ENCODE peak calls at places on chromosomes 6 and 20, in seven cellular contexts. W is transverse colon, N is fibroblast of lung, M is ascending aorta, K is heart left ventricle, S is DND-41, C is MM.1S. G is an unnamed sample.

GRCh38 chr6:54282186-54282585 is 26.1 kb upstream of the TINAG start:
- DNase-seq in M (no peak), K (no peak), W (no peak), N (peak; percentile 88), C (no peak), S (no peak), G (no peak)

GRCh38 chr6:44512868-44513641 is 125.5 kb downstream of the CDC5L start:
- DNase-seq in S (no peak), K (no peak), W (no peak), N (peak; percentile 64), M (no peak), C (no peak), G (no peak)

GRCh38 chr6:28486988-28487742 is 28.4 kb downstream of the GPX6 start:
- DNase-seq in C (no peak), N (no peak), M (no peak), S (no peak), W (no peak), K (no peak), G (no peak)

GRCh38 chr20:12012241-12013222 is 94.8 kb downstream of the BTBD3 start:
- DNase-seq in N (peak; percentile 34), K (peak; percentile 11), S (peak; percentile 61), W (peak; percentile 35), C (peak; percentile 81), M (no peak), G (no peak)

GRCh38 chr6:34585108-34585507 is 29.0 kb upstream of the SPDEF start:
- DNase-seq in N (no peak), K (no peak), W (no peak), S (no peak), C (no peak), M (no peak), G (no peak)

GRCh38 chr6:34888874-34889555 is at the start of gene ANKS1A:
- DNase-seq in M (peak; percentile 85), W (peak; percentile 94), S (peak; percentile 79), N (peak; percentile 44), K (peak; percentile 84), C (peak; percentile 86), G (peak; percentile 86)

GRCh38 chr6:24428615-24429014 is 25.9 kb downstream of the MRS2 start:
- DNase-seq in W (no peak), C (no peak), K (no peak), S (no peak), M (no peak), N (peak; percentile 50), G (no peak)

GRCh38 chr6:28922004-28922840 is 1.6 kb downstream of the TRIM27 start:
- DNase-seq in M (no peak), N (peak; percentile 52), C (peak; percentile 30), S (no peak), K (no peak), W (peak; percentile 57), G (no peak)

GRCh38 chr20:33459599-33459998 is 16.0 kb upstream of the SNTA1 start:
- DNase-seq in K (no peak), W (no peak), C (no peak), S (no peak), N (no peak), M (no peak), G (no peak)

GRCh38 chr6:26025894-26026832 is 61.1 kb upstream of the HFE start:
- DNase-seq in C (peak; percentile 95), S (peak; percentile 97), K (peak; percentile 95), W (peak; percentile 98), M (peak; percentile 99), N (peak; percentile 97), G (peak; percentile 97)

GRCh38 chr20:62734881-62735280 is 26.2 kb downstream of the NTSR1 start:
- DNase-seq in W (peak; percentile 6), K (no peak), N (no peak), C (no peak), M (no peak), S (no peak), G (peak; percentile 36)

GRCh38 chr6:33949877-33950831 is 146.4 kb upstream of the MLN start:
- DNase-seq in C (peak; percentile 41), M (no peak), W (peak; percentile 40), S (no peak), N (no peak), K (no peak), G (peak; percentile 45)

GRCh38 chr6:38572186-38572813 is 67.4 kb downstream of the BTBD9 start:
- DNase-seq in C (no peak), N (no peak), M (no peak), S (no peak), K (no peak), W (no peak), G (no peak)

GRCh38 chr6:13006578-13007300 is 290.2 kb downstream of the PHACTR1 start:
- DNase-seq in S (no peak), C (no peak), M (no peak), K (no peak), N (peak; percentile 62), W (no peak), G (no peak)

GRCh38 chr20:38604873-38605303 is 3.3 kb downstream of the ARHGAP40 start:
- DNase-seq in W (no peak), S (no peak), N (peak; percentile 60), C (no peak), M (no peak), K (no peak), G (no peak)

GRCh38 chr6:126657556-126658129 is 317.7 kb downstream of the CENPW start:
- DNase-seq in W (peak; percentile 11), M (no peak), S (no peak), K (no peak), C (peak; percentile 41), N (peak; percentile 27), G (no peak)

GRCh38 chr6:110485461-110485860 is 9.0 kb upstream of the SLC22A16 start:
- DNase-seq in K (no peak), S (no peak), N (no peak), M (no peak), W (no peak), C (no peak), G (no peak)

GRCh38 chr6:76814496-76815458 is 648.5 kb downstream of the HTR1B start:
- DNase-seq in N (no peak), C (no peak), W (no peak), S (no peak), K (no peak), M (no peak), G (no peak)

GRCh38 chr20:31758991-31759390 is 19.9 kb downstream of the TPX2 start:
- DNase-seq in W (no peak), K (no peak), C (no peak), S (no peak), M (no peak), N (no peak), G (no peak)

GRCh38 chr6:64100702-64101101 is 465.1 kb downstream of the PHF3 start:
- DNase-seq in S (no peak), K (no peak), C (peak; percentile 67), N (no peak), M (no peak), W (no peak), G (no peak)

GRCh38 chr6:111777357-111777756 is 95.9 kb downstream of the FYN start:
- DNase-seq in W (no peak), N (no peak), S (no peak), K (no peak), C (no peak), M (no peak), G (no peak)
- TF ChIP-seq CTCF in W (no peak), N (no peak), S (peak; percentile 36), K (no peak), C (no peak), M (no peak), G (no peak)

DNA sequence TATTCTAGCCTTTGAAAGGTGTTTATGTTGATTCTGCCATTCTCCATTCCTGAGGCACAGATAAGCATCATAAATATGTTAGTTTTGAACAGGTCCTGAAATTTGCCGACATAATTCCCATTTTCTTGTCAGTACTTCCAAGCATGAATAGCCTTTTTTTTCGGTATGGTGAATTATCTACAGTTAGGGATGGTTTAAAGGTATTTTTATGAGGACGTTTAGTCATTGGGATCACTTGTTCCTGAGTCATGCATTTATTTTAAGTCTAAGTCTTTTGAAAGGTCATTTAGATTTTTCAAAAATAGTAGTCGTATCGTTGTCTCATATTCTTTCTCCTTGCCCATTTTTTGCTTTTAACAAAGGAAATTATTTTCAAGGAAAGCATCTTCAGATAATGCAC is 98.7 kb downstream of the PHACTR3 start:
- DNase-seq in K (no peak), S (no peak), C (no peak), M (no peak), W (no peak), N (no peak), G (no peak)
- H3K27ac ChIP-seq in K (no peak overlapping the region), S (no peak overlapping the region), C (no peak overlapping the region), M (no peak overlapping the region), W (no peak overlapping the region), N (no peak overlapping the region), G (no peak overlapping the region)

DNA sequence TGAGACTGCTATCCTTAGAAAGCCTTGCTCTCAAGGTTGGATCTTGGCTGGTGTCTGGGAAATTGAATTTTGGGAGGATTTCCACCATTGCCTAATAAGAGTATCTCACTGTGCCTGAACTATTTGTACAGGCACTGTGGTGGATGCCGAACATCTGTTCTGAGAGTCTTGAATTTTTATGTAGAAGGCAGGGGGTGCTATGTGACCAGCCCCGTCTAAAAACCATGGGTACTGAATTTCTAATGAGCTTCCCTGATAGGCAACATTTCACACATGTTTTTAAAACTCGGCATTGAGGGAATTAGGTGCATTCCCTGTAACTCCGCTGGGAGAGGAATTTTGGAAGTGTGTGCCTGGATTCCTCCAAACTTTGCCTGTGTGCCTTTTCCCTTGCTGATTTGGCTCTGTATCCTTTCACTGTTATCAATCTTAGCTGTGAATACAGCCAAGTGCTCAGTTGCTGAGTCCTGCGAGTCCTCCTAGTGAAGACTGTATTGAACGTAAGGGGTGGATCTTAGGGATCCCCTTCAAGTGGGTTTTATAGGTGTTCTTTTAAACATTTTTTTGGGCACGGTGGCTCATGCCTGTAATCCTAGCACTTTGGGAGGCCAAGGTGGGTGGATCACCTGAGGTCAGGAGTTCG is 27.6 kb upstream of the SCAF8 start:
- DNase-seq in N (no peak), C (no peak), S (no peak), M (no peak), K (no peak), W (no peak), G (no peak)
- TF ChIP-seq CTCF in N (no peak), C (no peak), S (peak; percentile 12), M (no peak), K (peak; percentile 21), W (no peak), G (no peak)

GRCh38 chr6:30547454-30547853 is 8.8 kb downstream of the GNL1 start:
- DNase-seq in M (peak; percentile 33), W (no peak), C (no peak), N (no peak), K (no peak), S (no peak), G (no peak)

GRCh38 chr6:30544666-30545272 is 11.5 kb downstream of the GNL1 start:
- DNase-seq in M (peak; percentile 49), C (peak; percentile 49), W (no peak), S (peak; percentile 33), K (no peak), N (peak; percentile 66), G (no peak)

GRCh38 chr6:30542915-30543314 is 13.4 kb downstream of the GNL1 start:
- DNase-seq in N (peak; percentile 12), M (peak; percentile 45), S (no peak), C (no peak), W (no peak), K (no peak), G (no peak)

GRCh38 chr6:30543824-30544223 is 12.5 kb downstream of the GNL1 start:
- DNase-seq in M (no peak), S (no peak), N (no peak), W (no peak), C (no peak), K (no peak), G (no peak)

DNA sequence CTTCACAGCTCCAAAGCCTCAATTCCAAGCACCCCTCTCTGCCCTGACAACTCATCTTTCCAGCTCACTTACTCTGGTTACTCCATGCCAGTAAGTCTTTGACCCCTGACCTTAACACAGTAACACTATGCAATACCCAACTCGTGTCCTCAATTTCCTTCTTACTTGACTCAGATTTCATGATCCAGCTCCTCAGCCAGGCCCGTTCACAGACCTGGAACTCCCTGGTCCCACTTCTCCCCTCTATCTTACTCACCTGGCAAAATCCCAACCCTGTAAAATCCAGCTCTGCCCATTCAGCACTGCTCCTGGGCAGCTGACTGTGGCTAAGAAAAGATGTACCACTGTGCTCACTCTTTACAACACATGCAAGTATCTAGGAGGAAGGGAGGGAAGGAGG is 7.9 kb downstream of the GNL1 start:
- DNase-seq in K (no peak), N (peak; percentile 4), W (no peak), S (no peak), C (no peak), M (peak; percentile 53), G (no peak)
- H3K27ac ChIP-seq in K (no peak overlapping the region), N (peak overlapping the region; percentile 36), W (no peak overlapping the region), S (no peak overlapping the region), C (no peak overlapping the region), M (no peak overlapping the region), G (no peak overlapping the region)

G was measured in breast epithelium.